ENCODE peak calls at places on chromosomes 2 and 18, in six cellular contexts. Y is astrocyte, D is colonic mucosa, R is cardiac muscle cell, J is astrocyte of the cerebellum, K is choroid plexus epithelial cell. O is an unnamed sample.

GRCh38 chr2:3377279-3377611 is 373 bp downstream of the EIPR1 start:
- DNase-seq in D (no peak), K (peak), Y (peak), R (peak), J (no peak), O (peak)

GRCh38 chr2:202135111-202135874 is 62.2 kb downstream of the KIAA2012 start:
- DNase-seq in D (peak), Y (peak), K (peak), J (peak), R (peak), O (no peak)

GRCh38 chr2:224569654-224570053 is 15.5 kb downstream of the CUL3 start:
- DNase-seq in J (no peak), R (no peak), D (no peak), K (peak), Y (no peak), O (no peak)

GRCh38 chr2:38029512-38029911 is 46.4 kb downstream of the CYP1B1 start:
- DNase-seq in D (no peak), K (no peak), J (no peak), Y (no peak), R (no peak), O (no peak)

GRCh38 chr2:96415684-96416083 is 80.1 kb downstream of the NCAPH start:
- DNase-seq in D (no peak), R (no peak), Y (no peak), K (no peak), J (no peak), O (no peak)

GRCh38 chr2:140586379-140586778 is 1544.4 kb downstream of the LRP1B start:
- DNase-seq in J (no peak), K (peak), Y (no peak), R (peak), D (peak), O (peak)

GRCh38 chr2:71935291-71935848 is 212.3 kb downstream of the CYP26B1 start:
- DNase-seq in J (no peak), R (peak), K (peak), D (peak), Y (peak), O (no peak)

GRCh38 chr2:85920810-85921545 is 32.2 kb upstream of the ST3GAL5 start:
- DNase-seq in R (peak), K (peak), Y (peak), D (no peak), J (no peak), O (no peak)

GRCh38 chr2:205802069-205802468 is 119.8 kb downstream of the NRP2 start:
- DNase-seq in J (peak), K (no peak), R (peak), D (no peak), Y (peak), O (no peak)

GRCh38 chr2:64769392-64770044 is 115.8 kb upstream of the SERTAD2 start:
- DNase-seq in J (no peak), K (no peak), D (peak), R (no peak), Y (no peak), O (no peak)

GRCh38 chr2:164933751-164934189 is 21.6 kb downstream of the SLC38A11 start:
- DNase-seq in D (no peak), J (no peak), K (no peak), R (no peak), Y (no peak), O (no peak)

GRCh38 chr2:113390133-113390849 is 47.2 kb upstream of the ZNG1B start:
- DNase-seq in D (peak), K (peak), R (peak), J (peak), Y (peak), O (peak)

GRCh38 chr2:98469862-98470544 is 25.3 kb downstream of the INPP4A start:
- DNase-seq in J (no peak), D (no peak), R (no peak), Y (no peak), K (no peak), O (no peak)

GRCh38 chr2:57941826-57942225 is 104.8 kb upstream of the VRK2 start:
- DNase-seq in K (no peak), D (no peak), J (no peak), R (no peak), Y (no peak), O (no peak)

GRCh38 chr2:43158259-43158880 is 68.0 kb downstream of the ZFP36L2 start:
- DNase-seq in R (peak), J (no peak), D (peak), K (peak), Y (peak), O (peak)

GRCh38 chr2:231425811-231426703 is 30.5 kb downstream of the B3GNT7 start:
- DNase-seq in R (no peak), Y (no peak), D (no peak), J (no peak), K (no peak), O (no peak)

GRCh38 chr2:216583157-216583556 is 50.1 kb upstream of the IGFBP2 start:
- DNase-seq in R (peak), D (no peak), Y (peak), K (peak), J (peak), O (no peak)

GRCh38 chr18:32318581-32318980 is 128.7 kb downstream of the MEP1B start:
- DNase-seq in R (no peak), Y (no peak), K (no peak), J (no peak), D (no peak), O (no peak)

GRCh38 chr2:85194780-85195480 is 61.7 kb downstream of the TCF7L1 start:
- DNase-seq in Y (no peak), R (no peak), J (no peak), K (no peak), D (no peak), O (no peak)

GRCh38 chr2:156589381-156590079 is 153.4 kb downstream of the GPD2 start:
- DNase-seq in J (peak), K (peak), D (no peak), R (peak), Y (peak), O (peak)

GRCh38 chr18:59514193-59514592 is 155.1 kb upstream of the LMAN1 start:
- DNase-seq in D (peak), J (no peak), Y (peak), K (peak), R (peak), O (no peak)

GRCh38 chr2:241701155-241701404 is 759 bp upstream of the ING5 start:
- DNase-seq in J (no peak), R (no peak), Y (peak), K (peak), D (no peak), O (no peak)

GRCh38 chr2:106232633-106233032 is 38.5 kb upstream of the UXS1 start:
- DNase-seq in J (no peak), R (no peak), K (no peak), Y (no peak), D (no peak), O (no peak)

DNA sequence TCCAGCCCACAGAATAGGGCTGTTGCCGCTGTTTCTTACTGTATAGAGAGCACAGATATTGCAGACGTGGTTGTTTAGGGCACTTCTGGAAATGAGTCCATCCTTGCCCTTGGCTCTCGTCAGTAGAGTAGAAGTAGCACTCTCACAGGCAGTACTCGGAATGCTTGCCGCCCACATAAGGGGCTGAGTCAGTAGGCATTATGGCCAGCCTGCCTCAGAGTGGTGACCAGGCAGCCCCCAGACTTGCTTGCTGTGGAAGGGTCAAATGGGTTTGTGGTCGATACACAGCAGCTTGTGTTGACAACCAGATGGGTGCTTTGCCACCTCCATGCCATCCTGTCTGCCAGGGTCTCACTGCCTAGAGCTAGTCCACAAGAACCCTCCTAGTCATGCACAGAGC is 38.7 kb downstream of the PLEKHB2 start:
- DNase-seq in Y (peak), D (no peak), J (no peak), K (no peak), R (no peak), O (no peak)
- TF ChIP-seq CTCF in Y (no peak), D (no peak), J (no peak), K (no peak), R (no peak), O (no peak)

GRCh38 chr2:238772635-238773297 is 75.1 kb upstream of the TWIST2 start:
- DNase-seq in Y (no peak), J (no peak), K (no peak), R (no peak), D (no peak), O (no peak)

GRCh38 chr2:238774980-238775509 is 72.8 kb upstream of the TWIST2 start:
- DNase-seq in Y (no peak), K (no peak), J (no peak), R (no peak), D (no peak), O (no peak)

GRCh38 chr2:238773472-238773871 is 74.4 kb upstream of the TWIST2 start:
- DNase-seq in J (no peak), R (no peak), Y (no peak), K (no peak), D (no peak), O (no peak)

GRCh38 chr2:238771639-238772038 is 76.2 kb upstream of the TWIST2 start:
- DNase-seq in D (no peak), J (no peak), K (no peak), Y (no peak), R (no peak), O (no peak)

DNA sequence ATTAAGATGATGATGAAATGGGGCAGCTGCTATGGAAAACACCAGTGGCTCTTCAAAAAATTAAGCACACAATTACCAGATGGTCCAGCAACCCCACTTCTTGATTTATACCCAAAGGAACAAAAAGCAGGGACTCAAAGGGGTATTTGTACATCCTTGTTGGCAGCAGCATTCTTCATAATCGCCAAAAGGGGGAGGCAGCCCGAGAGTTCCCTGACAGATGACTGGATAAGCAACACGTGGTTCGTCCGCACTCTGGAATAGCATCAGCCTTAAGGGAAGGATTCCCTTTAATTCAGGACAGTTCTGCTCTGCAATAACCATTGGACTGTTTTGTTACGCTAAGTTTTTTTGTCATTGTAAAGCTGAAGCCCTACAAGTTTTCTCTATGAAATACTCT is 76.7 kb upstream of the TWIST2 start:
- DNase-seq in K (peak), Y (peak), J (no peak), D (no peak), R (peak), O (no peak)
- TF ChIP-seq CTCF in K (peak), Y (peak), J (peak), D (no peak), R (peak), O (no peak)

DNA sequence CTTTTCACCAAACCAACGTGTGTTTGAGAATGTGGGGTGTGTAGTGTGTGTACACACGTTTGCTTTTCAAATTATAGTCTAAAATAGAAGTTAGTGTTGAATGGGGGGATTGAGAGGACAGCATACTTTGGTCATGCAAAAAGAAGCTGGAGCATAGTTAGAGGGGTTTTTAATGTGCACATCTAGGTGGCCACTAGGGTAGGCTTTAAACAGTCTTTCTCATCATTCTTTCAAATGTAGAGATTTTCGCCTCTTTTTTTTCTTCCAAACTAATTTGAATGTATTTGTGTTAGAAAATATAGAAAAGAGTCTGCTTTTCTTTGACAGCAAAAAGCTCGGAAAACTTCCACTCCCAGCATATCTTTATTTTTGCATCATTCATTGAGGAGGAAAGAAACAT is 165.2 kb upstream of the MYO3B start:
- DNase-seq in J (no peak), K (no peak), R (no peak), D (no peak), Y (no peak), O (no peak)
- TF ChIP-seq CTCF in J (no peak), K (no peak), R (no peak), D (no peak), Y (no peak), O (no peak)

GRCh38 chr2:132426621-132427020 is 10.0 kb downstream of the GPR39 start:
- DNase-seq in J (no peak), K (no peak), R (no peak), Y (no peak), D (no peak), O (no peak)

GRCh38 chr2:132420776-132421175 is 4.2 kb downstream of the GPR39 start:
- DNase-seq in Y (no peak), K (peak), R (no peak), D (no peak), J (no peak), O (no peak)

GRCh38 chr2:132426033-132426432 is 9.4 kb downstream of the GPR39 start:
- DNase-seq in R (no peak), Y (no peak), K (no peak), J (no peak), D (no peak), O (no peak)

GRCh38 chr2:132421198-132421780 is 4.7 kb downstream of the GPR39 start:
- DNase-seq in D (no peak), J (no peak), Y (no peak), K (peak), R (no peak), O (no peak)

DNA sequence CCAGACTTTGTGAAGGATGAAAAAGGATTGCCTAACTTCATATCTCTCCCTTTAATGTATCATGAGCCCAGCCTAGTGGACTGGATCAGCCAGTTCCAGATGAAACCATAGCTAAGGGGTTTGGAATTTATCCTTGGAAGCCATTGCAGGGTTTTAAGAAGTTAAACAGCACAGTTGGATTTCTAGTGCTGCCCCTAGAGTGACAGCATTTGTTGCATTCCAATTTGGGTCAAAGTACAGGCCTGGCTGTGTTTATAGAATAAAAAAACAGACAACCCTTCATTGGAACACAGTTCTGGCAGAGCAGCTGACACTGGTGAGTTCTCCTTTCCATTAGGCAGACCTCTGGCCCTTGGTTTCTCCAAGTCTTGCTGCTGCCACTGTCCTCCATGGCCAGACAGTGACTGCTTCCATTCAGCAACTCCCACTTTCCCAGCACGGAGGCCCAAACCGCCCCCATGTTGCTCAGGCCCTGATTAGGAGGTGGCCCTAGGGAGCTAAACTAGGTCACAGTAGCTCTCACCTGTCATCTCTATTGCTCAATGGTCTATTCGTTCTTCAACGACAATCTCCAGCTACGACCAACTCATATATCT is 8.0 kb downstream of the GPR39 start:
- DNase-seq in Y (peak), J (peak), K (peak), D (peak), R (peak), O (no peak)
- TF ChIP-seq CTCF in Y (no peak), J (no peak), K (peak), D (no peak), R (no peak), O (no peak)

DNA sequence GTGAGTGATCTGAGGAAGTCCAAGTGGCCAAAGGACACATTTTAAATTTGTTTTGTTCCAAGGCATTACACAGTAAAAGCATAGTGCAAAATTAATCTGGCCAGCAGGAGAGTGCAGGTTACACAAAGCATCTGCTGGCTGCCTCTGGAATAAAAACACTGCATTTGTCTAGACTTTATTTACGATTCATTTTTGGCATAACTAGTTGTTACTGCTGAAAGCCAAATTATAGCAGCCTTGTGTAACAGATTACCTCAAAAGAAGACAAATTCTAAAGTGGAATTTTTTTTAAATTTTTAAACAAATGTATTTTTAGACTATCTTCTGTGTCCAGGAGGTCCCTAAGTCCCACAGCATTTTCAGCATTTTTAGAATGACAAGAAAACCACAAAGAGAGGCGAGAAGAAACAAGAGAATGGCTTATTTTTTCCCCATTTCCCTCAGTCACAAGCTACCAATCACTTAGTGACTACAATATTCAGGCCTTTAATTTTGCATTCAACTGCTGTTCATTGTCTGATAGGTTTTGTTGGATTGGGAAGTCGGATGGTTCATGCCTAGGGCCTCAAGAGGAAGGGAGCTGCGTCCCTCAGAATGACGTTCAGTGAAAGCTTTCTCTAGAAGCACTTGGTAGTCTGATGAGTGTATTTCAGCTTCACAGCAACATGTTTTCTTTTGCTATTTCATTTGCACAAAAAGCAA is 46.0 kb downstream of the TMEFF2 start:
- DNase-seq in D (no peak), R (peak), J (peak), Y (peak), K (peak), O (no peak)
- TF ChIP-seq CTCF in D (no peak), R (peak), J (peak), Y (peak), K (peak), O (no peak)

O was measured in GM13976.